ENCODE peak calls at places on chromosomes 5 and 9, in six cellular contexts. H is ovary; L is Ammon's horn; V is PC-9; D is CD8-positive, alpha-beta memory T cell; Q is kidney tubule cell. F is an unnamed sample.

GRCh38 chr9:13569706-13570423 is 290.4 kb upstream of the MPDZ start:
- DNase-seq in H (no peak), L (peak), V (no peak), D (no peak), Q (no peak), F (no peak)

GRCh38 chr5:172906436-172906835 is 52.8 kb upstream of the RPL26L1 start:
- DNase-seq in H (no peak), L (no peak), V (no peak), D (no peak), Q (no peak), F (no peak)

GRCh38 chr9:69951411-69951810 is 92.2 kb upstream of the MAMDC2 start:
- DNase-seq in H (no peak), L (no peak), V (no peak), D (no peak), Q (no peak), F (no peak)

GRCh38 chr5:135843571-135844337 is 9.3 kb downstream of the SLC25A48 start:
- DNase-seq in H (no peak), L (peak), V (no peak), D (no peak), Q (peak), F (no peak)

GRCh38 chr5:27208051-27208450 is 169.7 kb upstream of the CDH9 start:
- DNase-seq in H (no peak), L (no peak), V (no peak), D (no peak), Q (no peak), F (no peak)

GRCh38 chr9:105860526-105860925 is 166.2 kb downstream of the TMEM38B start:
- DNase-seq in H (no peak), L (no peak), V (no peak), D (no peak), Q (no peak), F (no peak)

GRCh38 chr9:129077236-129077635 is 3.7 kb upstream of the DOLPP1 start:
- DNase-seq in H (peak), L (no peak), V (peak), D (no peak), Q (no peak), F (no peak)

GRCh38 chr5:161765611-161766010 is 80.1 kb downstream of the GABRA6 start:
- DNase-seq in H (no peak), L (no peak), V (no peak), D (no peak), Q (no peak), F (no peak)

GRCh38 chr5:170438581-170438980 is 49.4 kb upstream of the KCNMB1 start:
- DNase-seq in H (no peak), L (no peak), V (no peak), D (no peak), Q (no peak), F (peak)

GRCh38 chr5:141149812-141150211 is at the start of gene PCDHB6:
- DNase-seq in H (no peak), L (peak), V (no peak), D (no peak), Q (peak), F (no peak)

GRCh38 chr9:126806336-126806735 is 1.5 kb downstream of the ZBTB43 start:
- DNase-seq in H (no peak), L (no peak), V (no peak), D (no peak), Q (no peak), F (no peak)

GRCh38 chr5:116521173-116521872 is 53.3 kb downstream of the SEMA6A start:
- DNase-seq in H (no peak), L (no peak), V (no peak), D (no peak), Q (peak), F (no peak)

GRCh38 chr5:123429221-123429954 is 6.2 kb upstream of the CEP120 start:
- DNase-seq in H (no peak), L (no peak), V (no peak), D (no peak), Q (no peak), F (no peak)

GRCh38 chr5:75055727-75056144 is 3.4 kb upstream of the GCNT4 start:
- DNase-seq in H (no peak), L (no peak), V (peak), D (no peak), Q (peak), F (no peak)

GRCh38 chr5:10987881-10988504 is 227.0 kb upstream of the DAP start:
- DNase-seq in H (peak), L (no peak), V (no peak), D (peak), Q (peak), F (peak)

GRCh38 chr5:88954511-88954910 is 71.5 kb upstream of the MEF2C start:
- DNase-seq in H (no peak), L (no peak), V (no peak), D (no peak), Q (no peak), F (no peak)

GRCh38 chr5:33233013-33233463 is 207.7 kb upstream of the TARS1 start:
- DNase-seq in H (no peak), L (no peak), V (no peak), D (no peak), Q (no peak), F (no peak)

GRCh38 chr5:44321176-44321575 is 68.0 kb downstream of the FGF10 start:
- DNase-seq in H (no peak), L (no peak), V (no peak), D (no peak), Q (no peak), F (no peak)

GRCh38 chr5:35035271-35035670 is 12.5 kb downstream of the AGXT2 start:
- DNase-seq in H (no peak), L (no peak), V (no peak), D (no peak), Q (no peak), F (no peak)

GRCh38 chr5:126610163-126610562 is 9.4 kb downstream of the PHAX start:
- DNase-seq in H (no peak), L (no peak), V (no peak), D (no peak), Q (no peak), F (no peak)

GRCh38 chr5:36173426-36173825 is 21.5 kb downstream of the SKP2 start:
- DNase-seq in H (no peak), L (no peak), V (no peak), D (no peak), Q (no peak), F (no peak)

GRCh38 chr9:124629600-124629999 is 122.4 kb upstream of the NR5A1 start:
- DNase-seq in H (no peak), L (no peak), V (no peak), D (no peak), Q (peak), F (no peak)

GRCh38 chr5:73625905-73626811 is at the start of gene ARHGEF28:
- DNase-seq in H (peak), L (peak), V (peak), D (no peak), Q (peak), F (peak)

GRCh38 chr5:143108498-143109128 is 294.9 kb downstream of the NR3C1 start:
- DNase-seq in H (no peak), L (peak), V (peak), D (no peak), Q (peak), F (no peak)

GRCh38 chr5:4868140-4868735 is 271.9 kb upstream of the ADAMTS16 start:
- DNase-seq in H (peak), L (peak), V (peak), D (no peak), Q (peak), F (no peak)

GRCh38 chr5:105504-106080 is 13.6 kb downstream of the PLEKHG4B start:
- DNase-seq in H (no peak), L (no peak), V (no peak), D (no peak), Q (no peak), F (no peak)

GRCh38 chr9:131618071-131618479 is 72.8 kb downstream of the PRRT1B start:
- DNase-seq in H (no peak), L (no peak), V (no peak), D (no peak), Q (peak), F (no peak)

GRCh38 chr9:111102793-111103474 is 64.7 kb upstream of the LPAR1 start:
- DNase-seq in H (no peak), L (no peak), V (no peak), D (no peak), Q (no peak), F (no peak)

GRCh38 chr9:137237759-137238726 is 3.0 kb upstream of the TUBB4B start:
- DNase-seq in H (no peak), L (peak), V (no peak), D (no peak), Q (no peak), F (no peak)

GRCh38 chr5:115816226-115817042 is at the start of gene CDO1:
- DNase-seq in H (peak), L (peak), V (no peak), D (no peak), Q (peak), F (peak)

GRCh38 chr5:154753792-154754191 is 1.4 kb upstream of the LARP1 start:
- DNase-seq in H (peak), L (peak), V (no peak), D (no peak), Q (peak), F (no peak)

GRCh38 chr5:97778451-97778850 is 595.4 kb upstream of the RIOK2 start:
- DNase-seq in H (no peak), L (no peak), V (no peak), D (no peak), Q (no peak), F (no peak)

GRCh38 chr5:50751064-50751657 is 84.7 kb downstream of the PARP8 start:
- DNase-seq in H (no peak), L (peak), V (no peak), D (peak), Q (peak), F (no peak)

GRCh38 chr9:16726023-16726422 is 144.4 kb downstream of the BNC2 start:
- DNase-seq in H (no peak), L (no peak), V (no peak), D (no peak), Q (peak), F (no peak)

F was measured in osteocyte.